ENCODE peak calls at places on chromosomes 7 and 10, in six cellular contexts. M is mesothelial cell of epicardium; P is colonic mucosa; W is ureter; U is natural killer cell treated with Interleukin-12 subunit alpha and Interleukin-12 subunit beta and Interleukin-15 and Interleukin-18, amount 100 ng/mL, for 72 hours; J is CMK. T is an unnamed sample.

GRCh38 chr10:75475470-75476182 is 44.2 kb downstream of the LRMDA start:
- DNase-seq in M (no peak), P (no peak), W (no peak), U (no peak), J (no peak), T (no peak)

GRCh38 chr7:122430710-122431109 is 126.2 kb upstream of the FEZF1 start:
- DNase-seq in M (no peak), P (no peak), W (no peak), U (no peak), J (no peak), T (no peak)

GRCh38 chr10:78579995-78580394 is 488.8 kb upstream of the ZMIZ1 start:
- DNase-seq in M (no peak), P (peak), W (no peak), U (no peak), J (no peak), T (no peak)

GRCh38 chr7:90313908-90314307 is 7.2 kb downstream of the FAM237B start:
- DNase-seq in M (no peak), P (no peak), W (no peak), U (no peak), J (no peak), T (no peak)

GRCh38 chr10:128047991-128048826 is 78.0 kb downstream of the MKI67 start:
- DNase-seq in M (no peak), P (peak), W (peak), U (peak), J (no peak), T (no peak)

GRCh38 chr7:83414947-83415346 is 234.0 kb downstream of the SEMA3E start:
- DNase-seq in M (no peak), P (no peak), W (no peak), U (no peak), J (no peak), T (no peak)

GRCh38 chr10:43685744-43686143 is 37.1 kb upstream of the ZNF32 start:
- DNase-seq in M (no peak), P (no peak), W (no peak), U (no peak), J (no peak), T (no peak)

GRCh38 chr7:94849636-94850208 is 57.7 kb upstream of the PPP1R9A start:
- DNase-seq in M (no peak), P (no peak), W (no peak), U (no peak), J (no peak), T (no peak)

GRCh38 chr10:79159141-79159619 is 90.4 kb downstream of the ZMIZ1 start:
- DNase-seq in M (no peak), P (no peak), W (no peak), U (no peak), J (no peak), T (no peak)

GRCh38 chr7:64630496-64630895 is 35.4 kb upstream of the ZNF107 start:
- DNase-seq in M (no peak), P (no peak), W (no peak), U (no peak), J (no peak), T (no peak)

GRCh38 chr7:151813445-151813844 is 63.5 kb downstream of the PRKAG2 start:
- DNase-seq in M (no peak), P (no peak), W (no peak), U (no peak), J (no peak), T (no peak)

GRCh38 chr7:55534262-55534915 is 37.9 kb downstream of the VOPP1 start:
- DNase-seq in M (no peak), P (no peak), W (no peak), U (peak), J (no peak), T (no peak)

GRCh38 chr7:78543976-78544375 is 745.4 kb downstream of the PHTF2 start:
- DNase-seq in M (no peak), P (no peak), W (no peak), U (no peak), J (no peak), T (no peak)

T was measured in D721Med.